ENCODE peak calls at places on chromosomes 3 and 15, in four cellular contexts. C, D, Y and J are unnamed samples.
A peak's percentile ranks its signal among the peaks of the same experiment; 100 is the strongest.

GRCh38 chr15:30919877-30920550 is 16.3 kb downstream of the FAN1 start:
- DNase-seq in C (no peak), D (no peak), Y (no peak), J (no peak)

GRCh38 chr3:189082666-189083427 is 88.9 kb upstream of the TPRG1 start:
- DNase-seq in C (no peak), D (no peak), Y (no peak), J (no peak)

GRCh38 chr3:149480326-149481017 is 6.0 kb downstream of the TM4SF4 start:
- DNase-seq in C (peak; percentile 6), D (peak; percentile 80), Y (peak; percentile 94), J (no peak)

GRCh38 chr3:133296315-133296917 is 103.4 kb upstream of the BFSP2 start:
- DNase-seq in C (no peak), D (no peak), Y (no peak), J (no peak)

GRCh38 chr3:195113536-195113935 is 157.4 kb downstream of the XXYLT1 start:
- DNase-seq in C (no peak), D (no peak), Y (no peak), J (no peak)

GRCh38 chr3:197216169-197216860 is 82.1 kb downstream of the DLG1 start:
- DNase-seq in C (no peak), D (no peak), Y (peak; percentile 59), J (no peak)

GRCh38 chr15:49441816-49442215 is 18.8 kb downstream of the FGF7 start:
- DNase-seq in C (no peak), D (no peak), Y (peak; percentile 40), J (no peak)

GRCh38 chr3:194952882-194953281 is 267.2 kb downstream of the FAM43A start:
- DNase-seq in C (no peak), D (no peak), Y (no peak), J (no peak)

GRCh38 chr3:177474652-177475051 is 277.4 kb upstream of the TBL1XR1 start:
- DNase-seq in C (no peak), D (no peak), Y (no peak), J (no peak)

GRCh38 chr15:40929730-40930429 is 740 bp downstream of the DLL4 start:
- DNase-seq in C (no peak), D (peak; percentile 78), Y (peak; percentile 36), J (no peak)

GRCh38 chr3:10238330-10238995 is 9.8 kb upstream of the TATDN2 start:
- DNase-seq in C (no peak), D (no peak), Y (no peak), J (no peak)

GRCh38 chr3:45464336-45464809 is 76.0 kb downstream of the LARS2 start:
- DNase-seq in C (no peak), D (peak; percentile 47), Y (no peak), J (no peak)